ENCODE peak calls at places on chromosomes 16 and 17, in five cellular contexts. P, T, D, U and N are unnamed samples.

GRCh38 chr17:72445055-72445991 is 324.5 kb downstream of the SOX9 start:
- DNase-seq in P (no peak), T (no peak), D (no peak), U (no peak), N (no peak)

GRCh38 chr16:5605404-5605803 is 507.8 kb upstream of the EEF2KMT start:
- DNase-seq in P (no peak), T (no peak), D (no peak), U (no peak), N (no peak)

GRCh38 chr17:59154335-59154720 is 658 bp downstream of the SKA2 start:
- DNase-seq in P (peak; percentile 68), T (no peak), D (peak; percentile 70), U (peak; percentile 44), N (peak; percentile 33)

GRCh38 chr16:55861288-55861687 is 13.9 kb downstream of the CES5A start:
- DNase-seq in P (no peak), T (no peak), D (no peak), U (no peak), N (no peak)

GRCh38 chr16:66408181-66409048 is 18.7 kb upstream of the BEAN1 start:
- DNase-seq in P (peak; percentile 20), T (no peak), D (no peak), U (no peak), N (no peak)

GRCh38 chr16:87740909-87741424 is 24.8 kb downstream of the KLHDC4 start:
- DNase-seq in P (no peak), T (no peak), D (no peak), U (no peak), N (no peak)

GRCh38 chr16:29825145-29826044 is 5.1 kb downstream of the MVP start:
- DNase-seq in P (no peak), T (no peak), D (no peak), U (no peak), N (peak; percentile 79)

GRCh38 chr17:39244600-39245570 is 19.1 kb upstream of the STAC2 start:
- DNase-seq in P (peak; percentile 99), T (peak; percentile 97), D (peak; percentile 99), U (peak; percentile 88), N (peak; percentile 85)

GRCh38 chr17:74466111-74466784 is at the start of gene CD300A:
- DNase-seq in P (peak; percentile 64), T (peak; percentile 51), D (peak; percentile 68), U (peak; percentile 63), N (no peak)

GRCh38 chr17:57327176-57327970 is 71.0 kb downstream of the MSI2 start:
- DNase-seq in P (no peak), T (no peak), D (no peak), U (no peak), N (no peak)

GRCh38 chr16:29790949-29791844 is 646 bp downstream of the KIF22 start:
- DNase-seq in P (no peak), T (no peak), D (no peak), U (no peak), N (no peak)

GRCh38 chr16:29852654-29853053 is 10.4 kb downstream of the CDIPT start:
- DNase-seq in P (no peak), T (no peak), D (no peak), U (no peak), N (no peak)

GRCh38 chr17:19343671-19344151 is 18.8 kb downstream of the B9D1 start:
- DNase-seq in P (peak; percentile 44), T (peak; percentile 41), D (no peak), U (no peak), N (peak; percentile 57)

GRCh38 chr16:12497558-12497957 is 306.1 kb downstream of the CPPED1 start:
- DNase-seq in P (no peak), T (no peak), D (no peak), U (no peak), N (no peak)

GRCh38 chr17:81923302-81924260 is 4.0 kb downstream of the MAFG start:
- DNase-seq in P (peak; percentile 84), T (peak; percentile 84), D (no peak), U (peak; percentile 70), N (no peak)

GRCh38 chr17:60513014-60513413 is 13.0 kb downstream of the APPBP2 start:
- DNase-seq in P (no peak), T (no peak), D (no peak), U (no peak), N (no peak)

GRCh38 chr16:69111831-69112230 is 6.4 kb downstream of the HAS3 start:
- DNase-seq in P (no peak), T (no peak), D (no peak), U (no peak), N (no peak)

GRCh38 chr17:19317359-19318095 is 45.0 kb downstream of the B9D1 start:
- DNase-seq in P (peak; percentile 93), T (peak; percentile 99), D (peak; percentile 80), U (no peak), N (peak; percentile 85)

GRCh38 chr17:73598131-73598680 is 46.0 kb downstream of the SDK2 start:
- DNase-seq in P (no peak), T (no peak), D (no peak), U (no peak), N (no peak)

GRCh38 chr17:35449371-35449931 is 885 bp upstream of the SLFN13 start:
- DNase-seq in P (peak; percentile 54), T (peak; percentile 42), D (peak; percentile 70), U (no peak), N (peak; percentile 31)

GRCh38 chr17:49548051-49548505 is 27.6 kb upstream of the NXPH3 start:
- DNase-seq in P (no peak), T (no peak), D (no peak), U (no peak), N (no peak)

GRCh38 chr16:19885456-19886060 is 910 bp upstream of the GPRC5B start:
- DNase-seq in P (peak; percentile 30), T (peak; percentile 37), D (peak; percentile 68), U (no peak), N (peak; percentile 30)

GRCh38 chr16:56202036-56202435 is 10.7 kb downstream of the GNAO1 start:
- DNase-seq in P (no peak), T (no peak), D (no peak), U (no peak), N (no peak)

GRCh38 chr17:55177914-55178217 is 86.9 kb upstream of the HLF start:
- DNase-seq in P (no peak), T (no peak), D (no peak), U (no peak), N (no peak)
- TF ChIP-seq CTCF in P (no peak), T (no peak), D (no peak), U (no peak), N (no peak)

GRCh38 chr17:48373130-48373844 is 56.7 kb downstream of the SKAP1 start:
- DNase-seq in P (no peak), T (no peak), D (no peak), U (no peak), N (no peak)

GRCh38 chr17:48373882-48374281 is 56.1 kb downstream of the SKAP1 start:
- DNase-seq in P (no peak), T (no peak), D (no peak), U (no peak), N (no peak)

GRCh38 chr17:48376926-48377325 is 53.1 kb downstream of the SKAP1 start:
- DNase-seq in P (no peak), T (no peak), D (no peak), U (no peak), N (no peak)

GRCh38 chr17:48375356-48375755 is 54.7 kb downstream of the SKAP1 start:
- DNase-seq in P (no peak), T (no peak), D (no peak), U (no peak), N (no peak)

DNA sequence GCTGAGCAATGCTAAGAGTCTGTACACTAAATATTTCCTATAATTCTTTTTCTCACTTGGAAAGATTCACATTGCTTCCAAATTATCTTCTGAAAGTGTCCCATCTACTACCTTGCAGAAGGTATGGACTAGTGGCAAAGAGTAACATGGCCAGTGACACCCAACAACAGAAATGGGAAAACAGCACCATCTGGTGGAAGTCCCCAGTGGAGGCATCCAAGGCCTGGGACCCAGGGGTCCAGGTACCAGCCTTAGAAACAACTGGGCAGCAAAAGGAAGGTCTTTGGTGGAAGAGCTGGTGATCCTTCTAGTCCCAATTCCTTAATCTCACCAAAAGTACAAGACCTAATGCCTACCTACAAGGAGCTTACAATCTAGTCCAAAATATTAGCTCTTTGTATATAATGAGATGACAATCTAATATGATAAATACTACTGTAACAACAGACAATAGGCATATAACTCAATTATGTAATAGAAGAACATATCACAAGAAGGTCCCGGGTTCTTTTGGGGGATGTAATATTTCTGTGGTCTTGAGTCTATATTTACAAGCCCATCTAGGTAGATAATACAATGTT is 55.3 kb downstream of the SKAP1 start:
- DNase-seq in P (peak; percentile 85), T (peak; percentile 74), D (peak; percentile 74), U (no peak), N (no peak)
- TF ChIP-seq CTCF in P (peak; percentile 93), T (peak; percentile 95), D (peak; percentile 97), U (peak; percentile 26), N (peak; percentile 27)

DNA sequence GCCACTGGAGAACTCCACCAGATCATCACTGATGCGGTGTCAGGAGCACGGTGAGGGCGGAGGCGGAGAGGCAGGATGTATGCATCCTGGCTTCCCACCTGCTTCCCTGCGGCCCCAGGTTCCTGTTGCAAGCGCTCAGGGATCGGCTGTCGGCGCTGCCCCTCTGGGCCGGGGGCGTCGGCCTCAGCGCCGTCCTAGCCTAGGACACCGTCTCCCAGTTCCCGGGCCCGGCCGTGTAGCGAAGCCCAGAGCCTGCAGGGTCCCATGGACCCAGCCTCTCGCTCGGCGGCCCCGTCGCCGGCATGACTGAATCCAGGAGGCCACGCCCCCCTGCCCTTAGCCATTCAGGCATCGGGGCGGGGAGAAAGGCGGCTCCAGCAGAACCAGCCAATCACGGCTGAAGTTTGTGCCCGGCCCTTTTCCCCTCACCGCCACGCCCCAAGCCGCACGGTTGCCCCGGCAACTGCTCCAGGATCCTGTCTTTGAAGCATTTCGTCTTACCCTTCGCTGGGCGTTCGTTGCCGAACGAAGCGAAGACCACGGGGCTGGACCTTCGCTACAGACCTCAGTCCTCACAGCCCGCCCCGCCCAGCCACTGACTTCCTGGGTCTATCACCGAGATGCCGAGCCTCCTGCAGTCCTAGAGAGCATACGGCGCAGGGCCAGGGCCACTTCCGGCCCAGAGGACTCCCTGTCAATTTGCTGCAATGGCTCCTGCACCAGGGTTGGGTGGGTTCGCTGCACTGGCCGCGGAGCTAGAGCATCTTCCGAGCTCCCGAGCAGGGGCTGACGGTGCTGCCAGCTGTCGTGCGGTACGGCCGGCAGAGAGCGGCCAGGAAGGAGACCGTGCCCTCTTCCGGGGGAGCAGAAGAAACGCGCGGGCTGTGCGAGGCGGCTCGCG is 10.6 kb upstream of the ZNF213 start:
- DNase-seq in P (peak; percentile 99), T (peak; percentile 97), D (peak; percentile 98), U (peak; percentile 97), N (peak; percentile 94)
- TF ChIP-seq CTCF in P (no peak), T (peak; percentile 40), D (peak; percentile 10), U (peak; percentile 2), N (no peak)

DNA sequence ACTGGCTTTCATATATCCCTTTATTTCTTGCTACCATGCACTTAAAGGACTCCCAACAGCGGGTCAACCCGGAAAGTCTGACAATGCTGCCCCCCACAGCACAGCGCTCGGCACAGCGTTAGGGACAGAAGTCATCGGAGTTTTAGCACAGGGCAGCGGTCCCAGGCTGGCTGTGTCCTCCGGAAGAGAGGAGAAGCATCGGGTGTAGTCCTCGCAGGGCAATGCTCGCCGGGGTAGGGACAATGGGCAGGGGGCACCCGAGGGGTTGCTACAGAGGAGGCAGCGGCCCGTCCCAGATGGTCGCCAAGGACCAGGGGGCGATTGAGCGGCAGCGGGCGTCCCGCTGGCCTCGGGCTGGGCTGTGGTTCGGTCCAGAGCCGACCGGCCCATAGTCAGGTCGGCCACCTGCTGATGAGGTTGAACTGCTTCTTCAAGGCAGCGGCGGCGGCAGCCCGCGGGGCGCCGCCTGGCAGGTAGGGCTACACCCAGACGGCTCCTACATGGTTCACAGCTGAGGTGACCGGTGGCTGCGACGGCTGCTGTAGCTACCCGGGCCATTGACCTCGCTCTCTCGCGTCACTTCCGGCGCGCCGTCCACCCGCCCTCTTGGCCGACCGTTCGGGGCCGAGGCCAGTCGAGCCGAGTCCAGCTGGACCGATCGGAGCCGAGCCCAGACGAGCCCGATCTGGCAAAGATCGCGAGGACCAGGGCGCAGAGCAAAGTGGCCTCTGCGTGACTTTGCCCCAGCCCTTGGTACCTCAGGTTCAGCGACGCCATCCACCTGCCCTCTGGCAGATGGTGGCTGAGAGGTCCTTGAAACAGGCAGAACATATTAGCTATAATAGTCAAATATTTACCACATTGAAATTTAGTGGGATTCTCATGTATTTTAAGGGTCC is 4.7 kb upstream of the LCMT1 start:
- DNase-seq in P (peak; percentile 98), T (peak; percentile 96), D (peak; percentile 96), U (peak; percentile 96), N (peak; percentile 95)
- TF ChIP-seq CTCF in P (peak; percentile 58), T (peak; percentile 51), D (peak; percentile 43), U (peak; percentile 11), N (no peak)